ENCODE peak calls at places on chromosomes 3 and 15, in nine cellular contexts. One of them, this sample, is unnamed.

GRCh38 chr3:127177226-127177625 is 15.7 kb upstream of the PRR23E start:
- DNase-seq in CD4-positive, alpha-beta T cell: no peak
- DNase-seq in RWPE1: no peak
- DNase-seq in neural progenitor cell: no peak
- DNase-seq in psoas muscle: no peak
- DNase-seq in AG10803: no peak
- DNase-seq in foreskin fibroblast: no peak
- DNase-seq in Panc1: no peak
- DNase-seq in cardiac muscle cell: no peak
- DNase-seq in this sample: no peak

GRCh38 chr15:72835289-72835890 is 51.8 kb upstream of the ADPGK start:
- DNase-seq in psoas muscle: no peak
- DNase-seq in RWPE1: no peak
- DNase-seq in cardiac muscle cell: peak
- DNase-seq in Panc1: no peak
- DNase-seq in CD4-positive, alpha-beta T cell: no peak
- DNase-seq in foreskin fibroblast: no peak
- DNase-seq in AG10803: no peak
- DNase-seq in neural progenitor cell: peak
- DNase-seq in this sample: no peak

GRCh38 chr3:160773722-160774121 is 17.7 kb downstream of the PPM1L start:
- DNase-seq in neural progenitor cell: no peak
- DNase-seq in AG10803: no peak
- DNase-seq in RWPE1: no peak
- DNase-seq in psoas muscle: no peak
- DNase-seq in cardiac muscle cell: no peak
- DNase-seq in CD4-positive, alpha-beta T cell: no peak
- DNase-seq in Panc1: no peak
- DNase-seq in foreskin fibroblast: no peak
- DNase-seq in this sample: no peak

GRCh38 chr15:90211440-90212168 is 10.5 kb downstream of the SEMA4B start:
- DNase-seq in CD4-positive, alpha-beta T cell: no peak
- DNase-seq in neural progenitor cell: no peak
- DNase-seq in AG10803: no peak
- DNase-seq in RWPE1: peak
- DNase-seq in foreskin fibroblast: no peak
- DNase-seq in cardiac muscle cell: no peak
- DNase-seq in Panc1: no peak
- DNase-seq in psoas muscle: no peak
- DNase-seq in this sample: no peak

GRCh38 chr15:36415643-36416042 is 163.8 kb upstream of the CDIN1 start:
- DNase-seq in CD4-positive, alpha-beta T cell: no peak
- DNase-seq in psoas muscle: no peak
- DNase-seq in RWPE1: no peak
- DNase-seq in neural progenitor cell: no peak
- DNase-seq in Panc1: no peak
- DNase-seq in cardiac muscle cell: no peak
- DNase-seq in foreskin fibroblast: peak
- DNase-seq in AG10803: peak
- DNase-seq in this sample: no peak

GRCh38 chr15:43067717-43068461 is 37.9 kb downstream of the UBR1 start:
- DNase-seq in cardiac muscle cell: peak
- DNase-seq in psoas muscle: no peak
- DNase-seq in AG10803: peak
- DNase-seq in RWPE1: no peak
- DNase-seq in CD4-positive, alpha-beta T cell: no peak
- DNase-seq in Panc1: no peak
- DNase-seq in foreskin fibroblast: peak
- DNase-seq in neural progenitor cell: no peak
- DNase-seq in this sample: no peak

GRCh38 chr3:77052733-77053680 is 13.1 kb downstream of the ROBO2 start:
- DNase-seq in foreskin fibroblast: peak
- DNase-seq in AG10803: no peak
- DNase-seq in Panc1: no peak
- DNase-seq in RWPE1: no peak
- DNase-seq in neural progenitor cell: no peak
- DNase-seq in CD4-positive, alpha-beta T cell: no peak
- DNase-seq in psoas muscle: no peak
- DNase-seq in cardiac muscle cell: no peak
- DNase-seq in this sample: no peak

GRCh38 chr3:32583708-32584107 is 13.1 kb upstream of the DYNC1LI1 start:
- DNase-seq in Panc1: no peak
- DNase-seq in cardiac muscle cell: no peak
- DNase-seq in neural progenitor cell: no peak
- DNase-seq in AG10803: peak
- DNase-seq in RWPE1: no peak
- DNase-seq in psoas muscle: no peak
- DNase-seq in foreskin fibroblast: peak
- DNase-seq in CD4-positive, alpha-beta T cell: no peak
- DNase-seq in this sample: no peak

GRCh38 chr15:96585634-96586386 is 255.3 kb downstream of the NR2F2 start:
- DNase-seq in AG10803: peak
- DNase-seq in RWPE1: no peak
- DNase-seq in psoas muscle: no peak
- DNase-seq in Panc1: no peak
- DNase-seq in cardiac muscle cell: no peak
- DNase-seq in foreskin fibroblast: no peak
- DNase-seq in neural progenitor cell: peak
- DNase-seq in CD4-positive, alpha-beta T cell: no peak
- DNase-seq in this sample: no peak

GRCh38 chr15:56741541-56741940 is 8.2 kb upstream of the ZNF280D start:
- DNase-seq in RWPE1: no peak
- DNase-seq in CD4-positive, alpha-beta T cell: no peak
- DNase-seq in Panc1: no peak
- DNase-seq in psoas muscle: no peak
- DNase-seq in cardiac muscle cell: no peak
- DNase-seq in foreskin fibroblast: no peak
- DNase-seq in AG10803: peak
- DNase-seq in neural progenitor cell: no peak
- DNase-seq in this sample: no peak

GRCh38 chr15:56737791-56738190 is 4.5 kb upstream of the ZNF280D start:
- DNase-seq in AG10803: no peak
- DNase-seq in Panc1: no peak
- DNase-seq in RWPE1: no peak
- DNase-seq in psoas muscle: no peak
- DNase-seq in foreskin fibroblast: no peak
- DNase-seq in cardiac muscle cell: no peak
- DNase-seq in CD4-positive, alpha-beta T cell: no peak
- DNase-seq in neural progenitor cell: no peak
- DNase-seq in this sample: no peak

GRCh38 chr15:56739474-56739873 is 6.2 kb upstream of the ZNF280D start:
- DNase-seq in foreskin fibroblast: no peak
- DNase-seq in Panc1: no peak
- DNase-seq in RWPE1: no peak
- DNase-seq in psoas muscle: no peak
- DNase-seq in CD4-positive, alpha-beta T cell: no peak
- DNase-seq in cardiac muscle cell: no peak
- DNase-seq in neural progenitor cell: no peak
- DNase-seq in AG10803: no peak
- DNase-seq in this sample: no peak

GRCh38 chr15:56736881-56737707 is 3.8 kb upstream of the ZNF280D start:
- DNase-seq in Panc1: no peak
- DNase-seq in psoas muscle: no peak
- DNase-seq in foreskin fibroblast: no peak
- DNase-seq in CD4-positive, alpha-beta T cell: no peak
- DNase-seq in cardiac muscle cell: no peak
- DNase-seq in neural progenitor cell: no peak
- DNase-seq in AG10803: no peak
- DNase-seq in RWPE1: no peak
- DNase-seq in this sample: no peak

DNA sequence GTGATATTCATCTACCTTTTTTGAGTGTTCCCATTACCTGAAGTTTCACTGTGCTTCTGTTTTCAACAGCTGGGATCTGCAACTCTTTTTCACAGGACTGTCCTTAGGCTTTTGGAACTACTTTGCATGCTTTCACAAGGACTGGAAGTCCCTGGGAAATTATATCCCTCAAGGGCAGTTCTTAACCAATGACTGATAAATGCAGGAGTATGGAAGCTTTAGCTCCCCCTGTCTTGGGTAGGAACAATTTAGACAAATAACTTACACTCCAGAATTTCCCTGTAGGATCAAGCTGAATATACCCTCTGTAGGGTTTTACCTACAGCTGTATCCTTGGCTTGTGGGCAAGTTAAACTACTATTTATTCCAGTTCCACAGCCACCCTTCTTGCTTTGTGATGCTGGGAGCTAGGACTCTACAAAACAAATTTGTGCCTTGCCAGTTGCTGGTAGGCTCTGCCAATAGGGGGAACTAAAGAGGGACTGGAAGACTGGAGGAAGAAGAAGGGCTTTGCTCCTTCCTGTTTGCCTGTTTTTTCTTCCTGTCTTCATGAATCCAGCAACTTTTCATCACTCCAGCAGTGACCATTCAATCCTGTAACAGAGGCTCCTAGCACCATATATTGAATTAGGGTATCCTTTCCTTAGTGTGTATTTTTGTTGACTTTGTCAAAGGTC is 6.8 kb upstream of the ZNF280D start:
- DNase-seq in RWPE1: no peak
- DNase-seq in AG10803: no peak
- DNase-seq in cardiac muscle cell: no peak
- DNase-seq in foreskin fibroblast: no peak
- DNase-seq in psoas muscle: no peak
- DNase-seq in neural progenitor cell: no peak
- DNase-seq in Panc1: no peak
- DNase-seq in CD4-positive, alpha-beta T cell: no peak
- DNase-seq in this sample: no peak
- TF ChIP-seq CTCF in RWPE1: no peak
- TF ChIP-seq CTCF in AG10803: no peak
- TF ChIP-seq CTCF in cardiac muscle cell: no peak
- TF ChIP-seq CTCF in foreskin fibroblast: no peak
- TF ChIP-seq CTCF in psoas muscle: no peak
- TF ChIP-seq CTCF in neural progenitor cell: peak
- TF ChIP-seq CTCF in Panc1: peak
- TF ChIP-seq CTCF in CD4-positive, alpha-beta T cell: no peak
- TF ChIP-seq CTCF in this sample: no peak

DNA sequence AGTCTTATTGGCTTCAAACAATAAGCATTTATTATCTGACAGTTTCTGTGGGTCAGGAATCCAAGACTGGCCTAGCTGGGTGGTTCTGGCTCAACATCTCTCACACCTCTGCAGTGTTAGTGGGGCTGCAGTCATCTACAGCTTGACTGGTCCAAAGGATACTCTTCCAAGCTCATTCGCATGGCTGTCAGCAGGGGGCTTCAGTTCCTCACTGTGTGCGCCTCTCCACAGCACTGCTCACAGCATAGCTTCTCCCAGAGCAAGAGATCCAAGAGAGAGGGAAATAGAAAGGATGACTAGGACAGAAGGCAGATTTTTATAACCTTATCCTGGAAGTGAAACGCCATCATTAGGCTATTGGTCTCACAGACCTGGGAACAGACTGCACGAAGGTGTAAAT is 64.2 kb downstream of the MAGI1 start:
- DNase-seq in CD4-positive, alpha-beta T cell: no peak
- DNase-seq in cardiac muscle cell: no peak
- DNase-seq in AG10803: no peak
- DNase-seq in neural progenitor cell: no peak
- DNase-seq in Panc1: no peak
- DNase-seq in foreskin fibroblast: no peak
- DNase-seq in psoas muscle: no peak
- DNase-seq in RWPE1: no peak
- DNase-seq in this sample: no peak
- TF ChIP-seq CTCF in CD4-positive, alpha-beta T cell: no peak
- TF ChIP-seq CTCF in cardiac muscle cell: no peak
- TF ChIP-seq CTCF in AG10803: peak
- TF ChIP-seq CTCF in neural progenitor cell: no peak
- TF ChIP-seq CTCF in Panc1: peak
- TF ChIP-seq CTCF in foreskin fibroblast: no peak
- TF ChIP-seq CTCF in psoas muscle: no peak
- TF ChIP-seq CTCF in RWPE1: no peak
- TF ChIP-seq CTCF in this sample: no peak

GRCh38 chr3:163915279-163915678 is 1163.0 kb downstream of the SI start:
- DNase-seq in cardiac muscle cell: no peak
- DNase-seq in CD4-positive, alpha-beta T cell: no peak
- DNase-seq in AG10803: no peak
- DNase-seq in neural progenitor cell: no peak
- DNase-seq in foreskin fibroblast: no peak
- DNase-seq in RWPE1: no peak
- DNase-seq in Panc1: no peak
- DNase-seq in psoas muscle: no peak
- DNase-seq in this sample: no peak

GRCh38 chr3:163919154-163919553 is 1159.1 kb downstream of the SI start:
- DNase-seq in RWPE1: no peak
- DNase-seq in Panc1: no peak
- DNase-seq in CD4-positive, alpha-beta T cell: no peak
- DNase-seq in cardiac muscle cell: no peak
- DNase-seq in AG10803: no peak
- DNase-seq in psoas muscle: no peak
- DNase-seq in neural progenitor cell: no peak
- DNase-seq in foreskin fibroblast: no peak
- DNase-seq in this sample: no peak

GRCh38 chr3:163914567-163914966 is 1163.7 kb downstream of the SI start:
- DNase-seq in CD4-positive, alpha-beta T cell: no peak
- DNase-seq in RWPE1: no peak
- DNase-seq in psoas muscle: no peak
- DNase-seq in neural progenitor cell: no peak
- DNase-seq in foreskin fibroblast: no peak
- DNase-seq in AG10803: no peak
- DNase-seq in Panc1: no peak
- DNase-seq in cardiac muscle cell: no peak
- DNase-seq in this sample: no peak

GRCh38 chr3:163916596-163917560 is 1161.4 kb downstream of the SI start:
- DNase-seq in CD4-positive, alpha-beta T cell: no peak
- DNase-seq in cardiac muscle cell: no peak
- DNase-seq in psoas muscle: no peak
- DNase-seq in RWPE1: no peak
- DNase-seq in neural progenitor cell: peak
- DNase-seq in foreskin fibroblast: no peak
- DNase-seq in AG10803: no peak
- DNase-seq in Panc1: no peak
- DNase-seq in this sample: no peak
- TF ChIP-seq CTCF in CD4-positive, alpha-beta T cell: no peak
- TF ChIP-seq CTCF in cardiac muscle cell: no peak
- TF ChIP-seq CTCF in psoas muscle: no peak
- TF ChIP-seq CTCF in RWPE1: no peak
- TF ChIP-seq CTCF in neural progenitor cell: peak
- TF ChIP-seq CTCF in foreskin fibroblast: no peak
- TF ChIP-seq CTCF in AG10803: no peak
- TF ChIP-seq CTCF in Panc1: peak
- TF ChIP-seq CTCF in this sample: peak

DNA sequence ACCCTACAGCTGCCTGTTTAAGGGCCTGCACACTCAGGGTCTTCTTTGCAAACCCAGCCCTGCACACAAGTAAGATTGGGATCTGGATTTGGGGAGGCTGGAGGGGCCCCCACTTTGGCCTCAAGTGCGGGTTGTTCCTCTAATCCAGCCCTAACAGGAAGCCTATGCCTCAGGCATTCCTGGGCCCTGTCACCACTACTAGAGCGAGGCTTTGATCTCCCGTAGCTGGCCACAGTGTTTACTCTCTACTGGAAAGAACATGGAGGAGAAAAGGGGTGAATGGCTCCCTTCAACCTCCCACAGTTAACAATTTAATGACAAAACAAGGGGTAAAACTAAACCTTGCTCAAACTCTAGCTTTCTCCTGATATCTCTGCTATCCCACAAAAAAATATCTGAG is 48.4 kb downstream of the DZIP1L start:
- DNase-seq in foreskin fibroblast: no peak
- DNase-seq in RWPE1: no peak
- DNase-seq in Panc1: no peak
- DNase-seq in neural progenitor cell: no peak
- DNase-seq in AG10803: no peak
- DNase-seq in psoas muscle: no peak
- DNase-seq in cardiac muscle cell: peak
- DNase-seq in CD4-positive, alpha-beta T cell: no peak
- DNase-seq in this sample: no peak
- TF ChIP-seq CTCF in foreskin fibroblast: no peak
- TF ChIP-seq CTCF in RWPE1: no peak
- TF ChIP-seq CTCF in Panc1: no peak
- TF ChIP-seq CTCF in neural progenitor cell: no peak
- TF ChIP-seq CTCF in AG10803: no peak
- TF ChIP-seq CTCF in psoas muscle: no peak
- TF ChIP-seq CTCF in cardiac muscle cell: no peak
- TF ChIP-seq CTCF in CD4-positive, alpha-beta T cell: no peak
- TF ChIP-seq CTCF in this sample: no peak

This sample was measured in progenitor cell of endocrine pancreas.